ENCODE peak calls at places on chromosomes 7 and 10, in four cellular contexts. Z is iPS-NIHi11, U is GM03348, B is GM23248. O is an unnamed sample.

GRCh38 chr10:79938728-79939380 is 10.1 kb downstream of the SFTPD start:
- DNase-seq in U (no peak), B (no peak), Z (no peak), O (no peak)

GRCh38 chr10:5639066-5639465 is 27.3 kb downstream of the ASB13 start:
- DNase-seq in U (no peak), Z (no peak), B (no peak), O (no peak)

GRCh38 chr7:32145911-32146310 is 75.7 kb upstream of the PDE1C start:
- DNase-seq in U (no peak), B (no peak), Z (no peak), O (no peak)

GRCh38 chr7:16795624-16796023 is 9.2 kb downstream of the AGR2 start:
- DNase-seq in B (no peak), Z (no peak), U (no peak), O (no peak)

GRCh38 chr10:74755273-74755672 is 71.1 kb upstream of the KAT6B start:
- DNase-seq in U (no peak), B (no peak), Z (no peak), O (no peak)

GRCh38 chr10:89516149-89516832 is 19.1 kb downstream of the SLC16A12 start:
- DNase-seq in Z (peak), U (peak), B (peak), O (peak)

GRCh38 chr7:40598915-40599314 is 464.1 kb downstream of the SUGCT start:
- DNase-seq in Z (no peak), U (no peak), B (no peak), O (no peak)

GRCh38 chr10:97003804-97004201 is 171.7 kb downstream of the LCOR start:
- DNase-seq in Z (no peak), B (no peak), U (no peak), O (no peak)

GRCh38 chr10:44192435-44192834 is 192.5 kb downstream of the CXCL12 start:
- DNase-seq in U (no peak), Z (no peak), B (no peak), O (no peak)

GRCh38 chr10:124266468-124267230 is 152.1 kb downstream of the OAT start:
- DNase-seq in B (peak), U (no peak), Z (no peak), O (peak)

GRCh38 chr7:78770422-78771410 is 682.8 kb downstream of the MAGI2 start:
- DNase-seq in Z (peak), B (peak), U (peak), O (peak)

GRCh38 chr7:114444196-114444595 is 29.6 kb downstream of the FOXP2 start:
- DNase-seq in Z (no peak), B (no peak), U (no peak), O (no peak)

GRCh38 chr7:143396625-143397556 is 11.8 kb downstream of the EPHA1 start:
- DNase-seq in Z (no peak), B (peak), U (no peak), O (no peak)

GRCh38 chr10:6233725-6234277 is 31.1 kb downstream of the PFKFB3 start:
- DNase-seq in Z (no peak), U (no peak), B (no peak), O (no peak)

GRCh38 chr7:13508586-13508985 is 480.9 kb downstream of the ETV1 start:
- DNase-seq in B (peak), U (peak), Z (no peak), O (peak)

GRCh38 chr10:104835422-104835821 is 194.3 kb downstream of the SORCS3 start:
- DNase-seq in U (no peak), Z (no peak), B (no peak), O (no peak)

GRCh38 chr7:46186131-46186530 is 265.1 kb upstream of the IGFBP3 start:
- DNase-seq in Z (no peak), B (no peak), U (no peak), O (no peak)

GRCh38 chr10:99364125-99364524 is 35.0 kb downstream of the CNNM1 start:
- DNase-seq in B (peak), U (peak), Z (no peak), O (peak)

GRCh38 chr10:73439605-73440298 is 6.4 kb upstream of the MSS51 start:
- DNase-seq in U (peak), B (peak), Z (no peak), O (peak)

GRCh38 chr7:140671966-140672365 is 779 bp upstream of the ADCK2 start:
- DNase-seq in Z (no peak), U (no peak), B (no peak), O (no peak)

GRCh38 chr10:4023997-4024396 is 239.0 kb upstream of the KLF6 start:
- DNase-seq in Z (no peak), B (no peak), U (no peak), O (no peak)

GRCh38 chr7:28078036-28078901 is 102.3 kb downstream of the JAZF1 start:
- DNase-seq in Z (peak), B (peak), U (peak), O (peak)

GRCh38 chr7:32227746-32228145 is 157.5 kb upstream of the PDE1C start:
- DNase-seq in U (no peak), Z (no peak), B (no peak), O (no peak)

GRCh38 chr10:86703176-86703575 is 34.9 kb downstream of the LDB3 start:
- DNase-seq in Z (no peak), U (no peak), B (no peak), O (no peak)

GRCh38 chr10:114899982-114900381 is 38.0 kb upstream of the TRUB1 start:
- DNase-seq in B (no peak), Z (no peak), U (no peak), O (no peak)

GRCh38 chr7:44264221-44264956 is 61.0 kb downstream of the CAMK2B start:
- DNase-seq in B (no peak), Z (peak), U (no peak), O (no peak)

GRCh38 chr7:97174308-97174707 is 56.8 kb downstream of the SDHAF3 start:
- DNase-seq in B (peak), Z (no peak), U (peak), O (peak)

GRCh38 chr10:119479048-119479394 is 63.5 kb downstream of the RGS10 start:
- DNase-seq in B (peak), U (no peak), Z (no peak), O (no peak)

GRCh38 chr10:48227213-48227612 is 47.3 kb downstream of the FRMPD2 start:
- DNase-seq in U (no peak), Z (no peak), B (no peak), O (no peak)

GRCh38 chr10:68137174-68137573 is 27.9 kb downstream of the MYPN start:
- DNase-seq in B (peak), U (peak), Z (no peak), O (peak)

GRCh38 chr10:35341521-35341920 is 5.2 kb downstream of the CCNY start:
- DNase-seq in U (no peak), B (no peak), Z (no peak), O (no peak)

GRCh38 chr7:135690566-135690965 is 28.3 kb downstream of the STMP1 start:
- DNase-seq in Z (no peak), U (peak), B (peak), O (peak)

GRCh38 chr10:67606572-67606971 is 89.4 kb downstream of the CTNNA3 start:
- DNase-seq in B (peak), Z (no peak), U (peak), O (peak)

GRCh38 chr7:150383710-150384397 is 4.7 kb downstream of the ZNF775 start:
- DNase-seq in B (no peak), U (no peak), Z (peak), O (no peak)

GRCh38 chr10:49585387-49585786 is 24.7 kb upstream of the SLC18A3 start:
- DNase-seq in Z (no peak), U (no peak), B (peak), O (peak)

GRCh38 chr7:139034855-139035587 is 821 bp downstream of the ZC3HAV1L start:
- DNase-seq in Z (peak), B (peak), U (no peak), O (peak)

GRCh38 chr7:112753298-112753697 is 36.9 kb downstream of the TMEM168 start:
- DNase-seq in Z (no peak), B (no peak), U (no peak), O (no peak)

GRCh38 chr7:112453505-112454171 is 3.4 kb downstream of the IFRD1 start:
- DNase-seq in B (peak), U (peak), Z (no peak), O (peak)

GRCh38 chr10:28558923-28559508 is 26.1 kb downstream of the WAC start:
- DNase-seq in B (no peak), U (no peak), Z (no peak), O (no peak)

GRCh38 chr7:29606287-29606721 is 42.7 kb downstream of the PRR15 start:
- DNase-seq in U (peak), B (peak), Z (no peak), O (peak)